ENCODE peak calls at places on chromosome 9, in five cellular contexts. E is MM.1S, H is SK-N-SH, K is tibial artery, D is left ventricle myocardium inferior. S is an unnamed sample. For H3K4me1, the result is how much of the 10 kb centered on the place peaks cover.

GRCh38 chr9:109012876-109013677 is at the start of gene CTNNAL1:
- DNase-seq in E (peak), H (peak), K (peak), D (peak), S (peak)

GRCh38 chr9:89872426-89872912 is 267.7 kb downstream of the GADD45G start:
- DNase-seq in E (no peak), H (no peak), K (peak), D (no peak), S (peak)

GRCh38 chr9:95008151-95008771 is 281.8 kb downstream of the AOPEP start:
- DNase-seq in E (no peak), H (no peak), K (no peak), D (no peak), S (no peak)

GRCh38 chr9:75869236-75869635 is 21.2 kb upstream of the PCSK5 start:
- DNase-seq in E (no peak), H (no peak), K (no peak), D (no peak), S (no peak)

GRCh38 chr9:82031538-82032280 is 43.1 kb downstream of the SPATA31D1 start:
- DNase-seq in E (no peak), H (no peak), K (no peak), D (peak), S (no peak)

GRCh38 chr9:130428096-130428665 is 16.6 kb upstream of the ASS1 start:
- DNase-seq in E (no peak), H (no peak), K (no peak), D (no peak), S (no peak)

GRCh38 chr9:123417289-123418051 is 61.5 kb downstream of the CRB2 start:
- DNase-seq in E (no peak), H (no peak), K (peak), D (no peak), S (peak)

GRCh38 chr9:117434568-117434967 is 19.7 kb upstream of the ASTN2 start:
- DNase-seq in E (no peak), H (no peak), K (no peak), D (no peak), S (no peak)

GRCh38 chr9:14347408-14348224 is 33.7 kb upstream of the NFIB start:
- DNase-seq in E (no peak), H (peak), K (peak), D (peak), S (peak)

GRCh38 chr9:117121331-117121730 is 293.5 kb downstream of the ASTN2 start:
- DNase-seq in E (no peak), H (no peak), K (no peak), D (no peak), S (no peak)

GRCh38 chr9:76456202-76456926 is 2.6 kb upstream of the GCNT1 start:
- DNase-seq in E (peak), H (no peak), K (no peak), D (no peak), S (peak)

GRCh38 chr9:89351584-89351983 is 33.3 kb downstream of the SECISBP2 start:
- DNase-seq in E (no peak), H (no peak), K (no peak), D (no peak), S (no peak)

GRCh38 chr9:74742792-74743389 is 144.8 kb downstream of the TRPM6 start:
- DNase-seq in E (peak), H (peak), K (no peak), D (no peak), S (no peak)

GRCh38 chr9:137592767-137593166 is 2.5 kb upstream of the ZMYND19 start:
- DNase-seq in E (no peak), H (no peak), K (no peak), D (no peak), S (peak)

DNA sequence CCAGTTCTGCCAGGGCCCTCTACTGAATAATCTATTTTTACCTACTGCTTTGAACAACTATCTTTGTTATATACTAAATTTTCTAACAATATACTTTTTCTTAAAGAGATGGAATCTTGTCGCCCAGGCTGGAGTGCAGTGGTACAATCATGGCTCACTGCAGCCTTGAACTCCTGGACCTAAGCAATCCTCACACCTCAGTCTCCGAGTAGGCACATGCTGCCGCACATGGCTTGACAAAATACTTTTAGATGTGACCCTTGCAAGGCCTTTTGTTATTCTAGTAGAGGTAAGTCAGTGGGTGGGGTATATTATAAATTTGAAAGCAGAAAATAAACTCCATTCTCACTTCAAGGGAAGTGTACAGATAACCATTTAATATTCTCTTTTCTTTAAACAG is 7.9 kb downstream of the GOLM1 start:
- DNase-seq in E (no peak), H (no peak), K (no peak), D (no peak), S (no peak)
- H3K27ac ChIP-seq in E (no peak), H (no peak), K (no peak), D (no peak), S (no peak)

DNA sequence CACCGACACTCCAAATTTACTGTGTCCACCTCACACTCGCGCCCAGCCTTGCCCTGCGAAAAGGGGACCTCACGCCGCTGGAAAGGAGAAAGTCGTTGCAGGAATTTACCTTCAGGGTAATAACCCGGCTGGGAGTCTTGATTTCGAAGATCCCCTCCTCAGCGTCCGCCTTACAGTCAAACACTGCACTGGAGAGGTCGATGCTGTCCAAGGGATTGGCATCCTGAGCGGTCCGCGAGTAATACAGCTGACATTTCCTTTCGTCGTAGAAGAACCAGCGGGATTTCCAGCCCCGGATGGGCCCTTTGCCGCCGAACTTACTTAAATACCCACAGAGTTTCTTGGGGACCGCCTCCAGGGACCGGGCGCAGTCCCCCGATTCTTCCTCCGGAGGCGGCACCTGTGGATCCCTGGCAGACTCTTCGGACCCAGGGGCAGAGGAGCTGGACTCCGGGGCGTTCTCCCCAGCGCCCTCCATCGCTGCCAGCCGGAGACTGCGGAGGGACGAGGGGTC is 328 bp downstream of the TBC1D2 start:
- DNase-seq in E (no peak), H (no peak), K (no peak), D (no peak), S (no peak)
- TF ChIP-seq CTCF in E (no peak), H (no peak), K (no peak), D (no peak), S (no peak)

GRCh38 chr9:115109486-115109885 is 8.5 kb downstream of the TNC start:
- DNase-seq in E (no peak), H (no peak), K (no peak), D (no peak), S (no peak)
- H3K4me1 ChIP-seq in E (under half), H (under half), K (half or more), D (under half), S (under half)

DNA sequence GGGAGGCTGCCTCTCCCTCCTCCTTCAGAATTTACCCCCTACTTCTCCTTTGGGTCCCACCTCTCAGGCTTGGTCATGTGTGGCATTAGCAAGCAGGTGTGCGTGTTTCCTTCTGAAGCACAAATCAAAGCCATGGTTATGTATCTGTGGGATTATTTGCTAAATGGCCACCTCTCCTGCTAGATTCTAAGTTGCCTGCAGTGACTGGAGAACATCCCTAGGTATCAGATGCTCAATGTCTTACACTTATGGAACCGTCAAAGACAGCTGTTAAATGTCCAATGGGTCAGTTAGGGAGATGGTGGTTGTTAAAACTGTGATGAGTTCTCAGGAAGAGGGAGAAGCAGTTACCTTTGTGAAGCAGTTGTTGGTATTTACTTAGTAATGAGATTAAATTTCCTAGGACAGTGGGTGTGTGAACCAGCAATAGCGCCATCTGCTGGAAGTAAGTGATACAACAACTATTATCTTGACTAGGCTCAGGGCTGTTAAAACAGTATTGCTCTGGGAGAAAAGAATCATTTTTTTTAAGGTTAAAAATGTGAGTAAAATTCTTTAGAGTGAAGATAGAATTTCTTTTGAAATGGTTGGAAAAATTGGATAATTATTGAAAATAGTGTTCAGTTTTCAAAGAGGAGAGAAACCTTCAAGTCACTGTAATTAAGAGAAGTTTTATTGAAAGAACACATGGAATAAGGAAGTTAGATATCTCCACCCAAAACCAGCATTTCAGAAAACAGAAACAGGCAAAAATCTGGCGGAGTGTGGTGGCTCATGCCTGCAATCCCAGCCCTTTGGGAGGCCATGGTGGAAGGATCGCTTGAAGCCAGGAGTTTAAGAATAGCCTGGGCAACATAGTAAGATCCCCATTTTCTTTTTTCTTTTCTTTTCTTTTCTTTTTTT is 71.3 kb downstream of the TMC1 start:
- DNase-seq in E (peak), H (peak), K (no peak), D (no peak), S (no peak)
- H3K27ac ChIP-seq in E (no peak), H (no peak), K (no peak), D (no peak), S (peak)

GRCh38 chr9:136133191-136133958 is 14.7 kb upstream of the TMEM250 start:
- DNase-seq in E (no peak), H (peak), K (no peak), D (no peak), S (no peak)
- TF ChIP-seq CTCF in E (no peak), H (peak), K (peak), D (peak), S (no peak)

GRCh38 chr9:99513441-99514112 is 291.5 kb downstream of the SEC61B start:
- DNase-seq in E (peak), H (no peak), K (no peak), D (no peak), S (no peak)
- H3K4me1 ChIP-seq in E (under half), H (under half), K (under half), D (under half), S (under half)

GRCh38 chr9:128065907-128066712 is 1.0 kb downstream of the NAIF1 start:
- DNase-seq in E (no peak), H (no peak), K (no peak), D (no peak), S (peak)
- H3K27ac ChIP-seq in E (no peak), H (peak), K (peak), D (peak), S (peak)